ENCODE peak calls at places on chromosome 19, in four cellular contexts. X is NCI-H226, K is HEK293T, R is retina. G is an unnamed sample.

GRCh38 chr19:38409631-38410133 is 6.8 kb downstream of the FAM98C start:
- DNase-seq in X (peak; percentile 48), K (no peak), R (no peak), G (no peak)

GRCh38 chr19:39128511-39129079 is 3.0 kb downstream of the PAK4 start:
- DNase-seq in X (no peak), K (no peak), R (no peak), G (no peak)

GRCh38 chr19:40604647-40605200 is 3.6 kb downstream of the LTBP4 start:
- DNase-seq in X (no peak), K (no peak), R (no peak), G (no peak)

GRCh38 chr19:7083076-7083956 is 13.8 kb downstream of the ZNF557 start:
- DNase-seq in X (no peak), K (no peak), R (no peak), G (peak; percentile 33)

GRCh38 chr19:48962029-48962848 is 2.9 kb upstream of the FTL start:
- DNase-seq in X (peak; percentile 47), K (no peak), R (no peak), G (no peak)

GRCh38 chr19:29715695-29716581 is 877 bp upstream of the C19orf12 start:
- DNase-seq in X (peak; percentile 13), K (no peak), R (no peak), G (no peak)

GRCh38 chr19:13060233-13060963 is 42.3 kb downstream of the LYL1 start:
- DNase-seq in X (peak; percentile 64), K (no peak), R (peak; percentile 61), G (no peak)

GRCh38 chr19:3336680-3337523 is 29.5 kb upstream of the NFIC start:
- DNase-seq in X (no peak), K (no peak), R (no peak), G (no peak)

GRCh38 chr19:49343127-49343526 is 7.9 kb downstream of the CD37 start:
- DNase-seq in X (no peak), K (no peak), R (no peak), G (no peak)

GRCh38 chr19:6730153-6730804 is 7.1 kb downstream of the GPR108 start:
- DNase-seq in X (peak; percentile 77), K (peak; percentile 68), R (no peak), G (no peak)

GRCh38 chr19:19185853-19186728 is 5.9 kb downstream of the BORCS8 start:
- DNase-seq in X (peak; percentile 13), K (peak; percentile 77), R (no peak), G (no peak)

GRCh38 chr19:46613525-46613924 is 11.4 kb downstream of the PTGIR start:
- DNase-seq in X (no peak), K (no peak), R (no peak), G (no peak)

GRCh38 chr19:15195987-15196682 is 4.7 kb downstream of the NOTCH3 start:
- DNase-seq in X (peak; percentile 12), K (peak; percentile 38), R (no peak), G (peak; percentile 74)

GRCh38 chr19:54162241-54162805 is 2.8 kb upstream of the LENG1 start:
- DNase-seq in X (peak; percentile 55), K (peak; percentile 75), R (peak; percentile 61), G (peak; percentile 47)

GRCh38 chr19:33809960-33810359 is 13.3 kb downstream of the KCTD15 start:
- DNase-seq in X (no peak), K (no peak), R (no peak), G (no peak)

GRCh38 chr19:15251010-15251748 is 18.9 kb upstream of the EPHX3 start:
- DNase-seq in X (no peak), K (no peak), R (no peak), G (no peak)

GRCh38 chr19:42111811-42112210 is 20.4 kb downstream of the POU2F2 start:
- DNase-seq in X (peak; percentile 83), K (no peak), R (no peak), G (peak; percentile 90)

GRCh38 chr19:54952591-54953344 is 5.4 kb upstream of the NLRP7 start:
- DNase-seq in X (peak; percentile 89), K (no peak), R (peak; percentile 58), G (no peak)

GRCh38 chr19:8566855-8567254 is 10.4 kb downstream of the MYO1F start:
- DNase-seq in X (no peak), K (no peak), R (no peak), G (no peak)

GRCh38 chr19:2494084-2494446 is 18.1 kb downstream of the GADD45B start:
- DNase-seq in X (peak; percentile 48), K (no peak), R (no peak), G (peak; percentile 34)

GRCh38 chr19:6739884-6740588 is 556 bp downstream of the TRIP10 start:
- DNase-seq in X (no peak), K (no peak), R (peak; percentile 71), G (no peak)

GRCh38 chr19:54114340-54114826 is 1.1 kb downstream of the TFPT start:
- DNase-seq in X (no peak), K (no peak), R (no peak), G (no peak)

GRCh38 chr19:33621065-33621785 is 528 bp upstream of the CHST8 start:
- DNase-seq in X (no peak), K (no peak), R (peak; percentile 57), G (no peak)

GRCh38 chr19:50398675-50399367 is 14.7 kb downstream of the POLD1 start:
- DNase-seq in X (no peak), K (no peak), R (no peak), G (no peak)

GRCh38 chr19:54489341-54489740 is 13.3 kb upstream of the LAIR2 start:
- DNase-seq in X (no peak), K (no peak), R (no peak), G (no peak)

GRCh38 chr19:35224681-35225604 is 3.6 kb downstream of the FAM187B start:
- DNase-seq in X (no peak), K (no peak), R (peak; percentile 32), G (no peak)

GRCh38 chr19:18165794-18166544 is 7.6 kb upstream of the IFI30 start:
- DNase-seq in X (no peak), K (no peak), R (no peak), G (no peak)

GRCh38 chr19:32896516-32897214 is 27.1 kb upstream of the SLC7A9 start:
- DNase-seq in X (no peak), K (no peak), R (no peak), G (no peak)

GRCh38 chr19:16455489-16455888 is 16.3 kb downstream of the EPS15L1 start:
- DNase-seq in X (no peak), K (no peak), R (no peak), G (no peak)

GRCh38 chr19:45469835-45470146 is 2.0 kb downstream of the FOSB start:
- DNase-seq in X (no peak), K (no peak), R (no peak), G (no peak)

GRCh38 chr19:12495002-12495802 is 10.6 kb upstream of the ZNF709 start:
- DNase-seq in X (peak; percentile 82), K (peak; percentile 58), R (peak; percentile 96), G (peak; percentile 82)

G was measured in foreskin keratinocyte.